ENCODE peak calls at places on chromosomes 6 and 20, in five cellular contexts. G is cardiac fibroblast, R is GM12878, P is RCC 7860, J is NCI-H1694 treated with DMSO at 0.1 percent for 48 hours. F is an unnamed sample.

GRCh38 chr6:81752969-81753708 is 658 bp upstream of the TENT5A start:
- DNase-seq in G (peak), R (no peak), P (peak), J (peak), F (peak)

GRCh38 chr6:169701218-169701952 is 444 bp downstream of the WDR27 start:
- DNase-seq in R (no peak), J (no peak), P (no peak), G (no peak), F (peak)

GRCh38 chr20:36645998-36646397 is at the start of gene SLA2:
- DNase-seq in R (no peak), G (no peak), J (no peak), P (no peak), F (no peak)

GRCh38 chr6:84055646-84056045 is 22.1 kb downstream of the MRAP2 start:
- DNase-seq in R (no peak), J (no peak), G (no peak), P (no peak), F (no peak)

GRCh38 chr6:22875845-22876244 is 306.5 kb downstream of the HDGFL1 start:
- DNase-seq in G (no peak), P (no peak), R (no peak), J (no peak), F (no peak)

GRCh38 chr6:52576392-52577021 is 353 bp downstream of the TRAM2 start:
- DNase-seq in G (peak), P (peak), R (peak), J (peak), F (peak)

GRCh38 chr6:39088331-39088730 is 26.7 kb downstream of the SAYSD1 start:
- DNase-seq in J (no peak), G (peak), P (no peak), R (no peak), F (peak)

GRCh38 chr20:58389324-58389967 is 417 bp downstream of the VAPB start:
- DNase-seq in J (no peak), R (no peak), G (peak), P (no peak), F (peak)

GRCh38 chr6:137820952-137821351 is 46.1 kb upstream of the TNFAIP3 start:
- DNase-seq in P (no peak), J (no peak), G (peak), R (no peak), F (no peak)

GRCh38 chr6:25342784-25343183 is 63.6 kb downstream of the CARMIL1 start:
- DNase-seq in R (no peak), G (peak), J (no peak), P (no peak), F (no peak)

GRCh38 chr20:58361549-58361948 is 27.5 kb upstream of the VAPB start:
- DNase-seq in P (no peak), G (peak), R (no peak), J (no peak), F (no peak)

GRCh38 chr20:64112691-64113443 is 5.5 kb upstream of the NPBWR2 start:
- DNase-seq in G (no peak), P (no peak), R (no peak), J (no peak), F (no peak)

GRCh38 chr6:111113731-111114438 is 26.6 kb downstream of the SLC16A10 start:
- DNase-seq in R (no peak), P (no peak), J (peak), G (peak), F (peak)

GRCh38 chr20:50804453-50805348 is 9.8 kb downstream of the BCAS4 start:
- DNase-seq in R (no peak), J (no peak), G (no peak), P (no peak), F (no peak)

GRCh38 chr6:44233560-44234100 is 10.2 kb downstream of the SLC29A1 start:
- DNase-seq in G (no peak), J (no peak), R (no peak), P (no peak), F (no peak)

GRCh38 chr20:25018841-25019240 is 26.3 kb upstream of the APMAP start:
- DNase-seq in P (no peak), G (no peak), R (no peak), J (no peak), F (no peak)

GRCh38 chr20:47551841-47552240 is 50.2 kb downstream of the NCOA3 start:
- DNase-seq in J (no peak), G (peak), R (no peak), P (no peak), F (no peak)

GRCh38 chr6:41132254-41132653 is 21.9 kb downstream of the TREML1 start:
- DNase-seq in R (no peak), P (no peak), J (no peak), G (no peak), F (no peak)

GRCh38 chr20:61413752-61414151 is 161.7 kb downstream of the CDH4 start:
- DNase-seq in P (no peak), R (no peak), J (no peak), G (no peak), F (no peak)

GRCh38 chr6:49787176-49787575 is at the start of gene PGK2:
- DNase-seq in P (no peak), G (peak), J (no peak), R (no peak), F (peak)

GRCh38 chr6:134060491-134061106 is 8.2 kb upstream of the SLC2A12 start:
- DNase-seq in P (peak), R (no peak), J (no peak), G (peak), F (peak)

GRCh38 chr6:37556884-37557644 is 57.4 kb upstream of the CCDC167 start:
- DNase-seq in G (no peak), J (no peak), P (peak), R (no peak), F (no peak)

GRCh38 chr20:31943052-31943471 is 8.8 kb downstream of the PDRG1 start:
- DNase-seq in P (no peak), J (no peak), R (no peak), G (no peak), F (peak)

GRCh38 chr6:167299641-167300308 is 8.7 kb downstream of the UNC93A start:
- DNase-seq in P (no peak), J (no peak), R (no peak), G (no peak), F (no peak)

GRCh38 chr20:61303675-61304074 is 51.6 kb downstream of the CDH4 start:
- DNase-seq in J (no peak), G (no peak), P (no peak), R (no peak), F (no peak)

GRCh38 chr6:124963416-124964083 is 1.3 kb downstream of the RNF217 start:
- DNase-seq in J (no peak), G (peak), R (no peak), P (peak), F (peak)

F was measured in MG63.